ENCODE peak calls at places on chromosomes 4 and X, in seven cellular contexts. Z is cardiac muscle cell; Y is CD8-positive, alpha-beta memory T cell; M is stomach; H is vagina; V is right lobe of liver; W is transverse colon. T is an unnamed sample. For H3K4me1, the result is how much of the 10 kb centered on the place peaks cover.

GRCh38 chrX:154458116-154458953 is at the start of gene PLXNA3:
- DNase-seq in Z (peak), Y (peak), M (peak), H (no peak), V (no peak), W (peak), T (no peak)

GRCh38 chr4:156968479-156968984 is 3.1 kb downstream of the PDGFC start:
- DNase-seq in Z (peak), Y (no peak), M (peak), H (no peak), V (peak), W (peak), T (peak)

GRCh38 chr4:73875401-73875800 is 6.2 kb downstream of the CXCL1 start:
- DNase-seq in Z (no peak), Y (no peak), M (no peak), H (no peak), V (no peak), W (no peak), T (no peak)

GRCh38 chr4:129453524-129453923 is 357.6 kb downstream of the C4orf33 start:
- DNase-seq in Z (no peak), Y (no peak), M (no peak), H (no peak), V (no peak), W (no peak), T (no peak)

GRCh38 chrX:30488092-30488491 is 89.5 kb downstream of the TASL start:
- DNase-seq in Z (peak), Y (no peak), M (no peak), H (no peak), V (no peak), W (no peak), T (peak)

GRCh38 chr4:140047017-140047640 is 106.9 kb downstream of the MAML3 start:
- DNase-seq in Z (peak), Y (no peak), M (peak), H (no peak), V (no peak), W (no peak), T (no peak)

GRCh38 chrX:150456941-150457340 is 93.8 kb downstream of the MAMLD1 start:
- DNase-seq in Z (no peak), Y (no peak), M (no peak), H (peak), V (no peak), W (no peak), T (no peak)

GRCh38 chr4:88857588-88857987 is 160.0 kb upstream of the NAP1L5 start:
- DNase-seq in Z (no peak), Y (no peak), M (no peak), H (no peak), V (no peak), W (no peak), T (no peak)

GRCh38 chr4:288891-289290 is 16.4 kb downstream of the ZNF732 start:
- DNase-seq in Z (peak), Y (no peak), M (no peak), H (no peak), V (no peak), W (no peak), T (no peak)

GRCh38 chr4:39514888-39515401 is 12.3 kb downstream of the UGDH start:
- DNase-seq in Z (no peak), Y (no peak), M (peak), H (no peak), V (peak), W (peak), T (peak)

GRCh38 chr4:157992038-157992706 is 180.7 kb downstream of the GASK1B start:
- DNase-seq in Z (peak), Y (no peak), M (no peak), H (no peak), V (no peak), W (no peak), T (peak)

GRCh38 chr4:10117424-10118354 is 1.1 kb upstream of the WDR1 start:
- DNase-seq in Z (peak), Y (no peak), M (no peak), H (no peak), V (no peak), W (peak), T (peak)

GRCh38 chr4:10118355-10119004 is 1.9 kb upstream of the WDR1 start:
- DNase-seq in Z (no peak), Y (no peak), M (no peak), H (no peak), V (no peak), W (no peak), T (no peak)

GRCh38 chr4:10115657-10116624 is 658 bp downstream of the WDR1 start:
- DNase-seq in Z (peak), Y (peak), M (peak), H (no peak), V (peak), W (peak), T (peak)

GRCh38 chr4:10115271-10115656 is 1.3 kb downstream of the WDR1 start:
- DNase-seq in Z (peak), Y (no peak), M (no peak), H (no peak), V (no peak), W (peak), T (peak)

GRCh38 chr4:10116625-10117423 is at the start of gene WDR1:
- DNase-seq in Z (peak), Y (peak), M (peak), H (peak), V (peak), W (peak), T (peak)
- H3K4me1 ChIP-seq in Z (under half), Y (half or more), M (under half), H (half or more), V (under half), W (half or more), T (under half)

GRCh38 chr4:57051100-57051499 is 59.1 kb downstream of the IGFBP7 start:
- DNase-seq in Z (no peak), Y (no peak), M (no peak), H (no peak), V (no peak), W (no peak), T (peak)
- H3K27ac ChIP-seq in Z (no peak), Y (no peak), M (no peak), H (no peak), V (no peak), W (no peak), T (peak)

GRCh38 chr4:81408341-81408740 is 63.4 kb downstream of the RASGEF1B start:
- DNase-seq in Z (no peak), Y (no peak), M (no peak), H (no peak), V (no peak), W (no peak), T (no peak)
- H3K4me1 ChIP-seq in Z (under half), Y (under half), M (under half), H (under half), V (under half), W (under half), T (under half)

DNA sequence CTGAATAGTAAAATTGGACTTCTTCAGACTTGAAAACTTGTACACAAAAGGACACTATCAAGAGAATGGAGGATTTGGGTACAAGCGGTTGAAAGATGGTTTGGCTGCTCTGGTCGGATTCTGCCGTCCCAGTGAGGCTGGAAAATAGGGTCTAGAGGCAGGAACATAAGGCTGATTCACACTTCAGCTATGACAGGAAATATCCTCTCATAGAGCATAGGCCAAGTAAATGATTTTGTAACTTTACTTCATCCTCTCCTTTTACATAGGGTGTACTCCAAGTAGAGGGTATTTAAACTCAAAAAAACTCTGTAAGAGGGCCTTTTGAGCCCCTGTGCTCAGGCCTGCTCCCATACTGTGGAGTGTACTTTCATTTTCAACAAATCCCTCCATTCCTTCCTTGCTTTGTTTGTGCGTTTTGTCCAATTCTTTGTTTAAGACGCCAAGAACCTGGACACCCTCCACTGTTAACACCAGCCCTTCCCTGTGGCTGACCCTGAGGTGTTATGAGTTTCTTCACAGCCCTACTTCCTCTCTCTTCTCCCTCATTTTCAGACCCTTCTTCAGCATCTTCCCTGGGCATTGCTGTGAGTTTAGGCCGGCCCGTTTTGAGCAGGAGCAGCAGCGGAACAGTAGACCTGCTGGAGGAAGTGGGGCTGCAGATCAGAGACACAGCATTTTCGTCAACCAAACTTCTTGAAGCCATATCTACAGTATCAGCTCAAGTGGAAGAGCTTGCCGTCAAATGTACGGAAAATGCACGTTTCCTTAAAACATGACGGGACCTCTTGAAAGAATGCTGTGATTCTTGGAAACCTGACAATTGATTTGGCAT is 7.2 kb downstream of the PGAM4 start:
- DNase-seq in Z (peak), Y (no peak), M (no peak), H (no peak), V (no peak), W (no peak), T (peak)
- H3K27ac ChIP-seq in Z (no peak), Y (no peak), M (no peak), H (no peak), V (no peak), W (no peak), T (no peak)

GRCh38 chrX:49987651-49988050 is 65.3 kb downstream of the CLCN5 start:
- DNase-seq in Z (no peak), Y (no peak), M (no peak), H (no peak), V (no peak), W (no peak), T (no peak)
- H3K4me1 ChIP-seq in Z (under half), Y (under half), M (under half), H (under half), V (under half), W (under half), T (under half)